ENCODE peak calls at places on chromosomes 12 and 14, in six cellular contexts. L, R, E, Q, Y and P are unnamed samples.

GRCh38 chr12:89999699-90000505 is 291.3 kb upstream of the ATP2B1 start:
- DNase-seq in R (no peak), E (no peak), Q (no peak), Y (no peak), L (no peak), P (no peak)

GRCh38 chr12:78636253-78636855 is 228.2 kb upstream of the SYT1 start:
- DNase-seq in R (no peak), Y (no peak), L (no peak), Q (no peak), E (no peak), P (peak; percentile 34)

GRCh38 chr12:115920395-115921183 is 356.9 kb downstream of the MED13L start:
- DNase-seq in Q (no peak), L (no peak), Y (no peak), R (no peak), E (no peak), P (no peak)

GRCh38 chr12:21451529-21451928 is 14.1 kb downstream of the PYROXD1 start:
- DNase-seq in R (no peak), E (no peak), Y (no peak), Q (no peak), L (no peak), P (peak; percentile 71)

GRCh38 chr14:21352587-21352986 is 31.2 kb downstream of the SUPT16H start:
- DNase-seq in Q (no peak), R (no peak), E (no peak), L (no peak), Y (no peak), P (no peak)

GRCh38 chr14:33529773-33530172 is 421.1 kb downstream of the EGLN3 start:
- DNase-seq in L (no peak), E (no peak), R (no peak), Q (no peak), Y (no peak), P (no peak)

GRCh38 chr14:54343276-54344121 is 53.3 kb upstream of the CDKN3 start:
- DNase-seq in R (peak; percentile 62), Q (no peak), E (no peak), Y (no peak), L (no peak), P (peak; percentile 39)

GRCh38 chr14:104875811-104876210 is 10.7 kb downstream of the CEP170B start:
- DNase-seq in Y (no peak), E (no peak), Q (no peak), L (no peak), R (no peak), P (no peak)

GRCh38 chr12:50283924-50284236 is 560 bp upstream of the LIMA1 start:
- DNase-seq in Q (no peak), R (no peak), Y (no peak), E (no peak), L (no peak), P (no peak)

GRCh38 chr14:24734917-24735500 is 101.0 kb upstream of the GZMB start:
- DNase-seq in R (peak; percentile 6), E (peak; percentile 36), Y (no peak), Q (no peak), L (peak; percentile 26), P (peak; percentile 46)

GRCh38 chr14:50763386-50764007 is 67.5 kb downstream of the NIN start:
- DNase-seq in E (no peak), Q (no peak), L (no peak), Y (no peak), R (no peak), P (peak; percentile 27)

GRCh38 chr14:72663956-72664650 is 229.8 kb downstream of the DPF3 start:
- DNase-seq in E (no peak), Q (no peak), R (no peak), L (no peak), Y (no peak), P (no peak)

GRCh38 chr12:52078276-52078675 is 1.2 kb upstream of the SMIM41 start:
- DNase-seq in R (no peak), Y (no peak), L (no peak), Q (no peak), E (no peak), P (no peak)

GRCh38 chr14:56297449-56297848 is 179.2 kb downstream of the PELI2 start:
- DNase-seq in R (no peak), Y (no peak), Q (no peak), E (no peak), L (peak; percentile 52), P (no peak)

GRCh38 chr12:63913929-63914328 is 69.4 kb downstream of the SRGAP1 start:
- DNase-seq in Q (no peak), R (no peak), Y (no peak), E (no peak), L (no peak), P (no peak)

GRCh38 chr14:69613312-69614073 is 2.1 kb downstream of the SUSD6 start:
- DNase-seq in E (no peak), Q (no peak), R (no peak), L (no peak), Y (no peak), P (no peak)

GRCh38 chr14:20415723-20416622 is 2.7 kb upstream of the TEP1 start:
- DNase-seq in L (peak; percentile 27), E (no peak), Q (peak; percentile 18), R (no peak), Y (peak; percentile 6), P (peak; percentile 59)

GRCh38 chr12:94151577-94151976 is 3.2 kb downstream of the PLXNC1 start:
- DNase-seq in Q (no peak), E (no peak), L (no peak), Y (no peak), R (no peak), P (no peak)

GRCh38 chr12:114625294-114625851 is 58.6 kb downstream of the TBX3 start:
- DNase-seq in Y (no peak), R (peak; percentile 46), E (no peak), Q (peak; percentile 6), L (peak; percentile 82), P (peak; percentile 11)

GRCh38 chr12:121033625-121034349 is 5.3 kb downstream of the OASL start:
- DNase-seq in Q (peak; percentile 49), E (no peak), L (no peak), Y (peak; percentile 42), R (no peak), P (peak; percentile 93)

GRCh38 chr12:2384533-2385328 is 331.9 kb downstream of the CACNA1C start:
- DNase-seq in Y (no peak), L (no peak), E (no peak), R (no peak), Q (no peak), P (peak; percentile 41)

GRCh38 chr12:3704512-3705348 is 48.2 kb downstream of the CRACR2A start:
- DNase-seq in Q (no peak), R (no peak), Y (no peak), L (no peak), E (no peak), P (no peak)

GRCh38 chr12:55929306-55929791 is 1.6 kb upstream of the DGKA start:
- DNase-seq in R (no peak), L (no peak), Q (peak; percentile 79), E (no peak), Y (peak; percentile 76), P (no peak)

GRCh38 chr12:90102957-90103652 is 394.5 kb upstream of the ATP2B1 start:
- DNase-seq in Y (peak; percentile 2), Q (no peak), E (no peak), R (no peak), L (peak; percentile 26), P (peak; percentile 61)

GRCh38 chr12:68236421-68237059 is 10.9 kb upstream of the IL26 start:
- DNase-seq in Y (peak; percentile 16), E (no peak), R (no peak), L (no peak), Q (no peak), P (peak; percentile 20)

GRCh38 chr12:112555621-112556233 is 137.0 kb downstream of the PTPN11 start:
- DNase-seq in Q (no peak), L (no peak), E (no peak), Y (no peak), R (no peak), P (no peak)

GRCh38 chr12:125185740-125186470 is 120.7 kb downstream of the AACS start:
- DNase-seq in Y (no peak), E (peak; percentile 73), L (peak; percentile 92), Q (no peak), R (peak; percentile 80), P (peak; percentile 6)

GRCh38 chr14:65846469-65846868 is 433.9 kb downstream of the FUT8 start:
- DNase-seq in Q (no peak), E (no peak), L (no peak), Y (no peak), R (no peak), P (peak; percentile 40)

GRCh38 chr14:53411110-53411509 is 258.0 kb upstream of the DDHD1 start:
- DNase-seq in L (no peak), R (no peak), Y (no peak), Q (no peak), E (no peak), P (no peak)